ENCODE peak calls at places on chromosomes 6 and 20, in four cellular contexts. Z, K, X and V are unnamed samples.

GRCh38 chr6:114989279-114989964 is 646.6 kb upstream of the HS3ST5 start:
- DNase-seq in Z (peak), K (no peak), X (no peak), V (no peak)

GRCh38 chr6:27321370-27321769 is 9.3 kb upstream of the POM121L2 start:
- DNase-seq in Z (no peak), K (no peak), X (no peak), V (no peak)

GRCh38 chr6:110875548-110876169 is 1.1 kb downstream of the AMD1 start:
- DNase-seq in Z (peak), K (peak), X (no peak), V (no peak)

GRCh38 chr6:25324076-25324762 is 45.0 kb downstream of the CARMIL1 start:
- DNase-seq in Z (no peak), K (no peak), X (no peak), V (no peak)

GRCh38 chr20:2756056-2756611 is 44.3 kb downstream of the CPXM1 start:
- DNase-seq in Z (no peak), K (no peak), X (no peak), V (no peak)

GRCh38 chr20:46698788-46699187 is 9.5 kb upstream of the TP53RK start:
- DNase-seq in Z (no peak), K (no peak), X (no peak), V (no peak)

GRCh38 chr20:10177326-10177725 is 41.3 kb upstream of the SNAP25 start:
- DNase-seq in Z (no peak), K (no peak), X (no peak), V (peak)

GRCh38 chr6:17277256-17277655 is 3.9 kb upstream of the RBM24 start:
- DNase-seq in Z (no peak), K (no peak), X (no peak), V (peak)

GRCh38 chr6:135995160-135995898 is 143.8 kb downstream of the PDE7B start:
- DNase-seq in Z (no peak), K (no peak), X (no peak), V (peak)